ENCODE peak calls at places on chromosomes 12 and 14, in nine cellular contexts. One of them, this sample, is unnamed.

GRCh38 chr14:40354754-40355153 is 922.5 kb upstream of the FBXO33 start:
- DNase-seq in frontal cortex: no peak
- DNase-seq in GM12891: no peak
- DNase-seq in Ammon's horn: no peak
- DNase-seq in stimulated activated CD4-positive, alpha-beta T cell treated with anti-CD3 and anti-CD28 coated beads, Interleukin-12 subunit alpha, Interleukin-12 subunit beta, amount 100 ng/mL, for 24 hours: no peak
- DNase-seq in stimulated activated effector memory CD8-positive, alpha-beta T cell treated with anti-CD3 and anti-CD28 coated beads, Interleukin-12 subunit alpha, Interleukin-12 subunit beta, amount 100 ng/mL, for 72 hours: no peak
- DNase-seq in activated naive CD8-positive, alpha-beta T cell treated with anti-CD3 and anti-CD28 coated beads, Interleukin-2, amount 50 U/mL, for 16 hours: no peak
- DNase-seq in activated naive CD4-positive, alpha-beta T cell treated with anti-CD3 and anti-CD28 coated beads, Interleukin-2, amount 50 U/mL, for 72 hours: no peak
- DNase-seq in fibroblast of the aortic adventitia: no peak
- DNase-seq in this sample: no peak

GRCh38 chr14:81855007-81855406 is 321.4 kb upstream of the SEL1L start:
- DNase-seq in activated naive CD4-positive, alpha-beta T cell treated with anti-CD3 and anti-CD28 coated beads, Interleukin-2, amount 50 U/mL, for 72 hours: no peak
- DNase-seq in frontal cortex: no peak
- DNase-seq in GM12891: no peak
- DNase-seq in stimulated activated effector memory CD8-positive, alpha-beta T cell treated with anti-CD3 and anti-CD28 coated beads, Interleukin-12 subunit alpha, Interleukin-12 subunit beta, amount 100 ng/mL, for 72 hours: no peak
- DNase-seq in stimulated activated CD4-positive, alpha-beta T cell treated with anti-CD3 and anti-CD28 coated beads, Interleukin-12 subunit alpha, Interleukin-12 subunit beta, amount 100 ng/mL, for 24 hours: no peak
- DNase-seq in activated naive CD8-positive, alpha-beta T cell treated with anti-CD3 and anti-CD28 coated beads, Interleukin-2, amount 50 U/mL, for 16 hours: no peak
- DNase-seq in Ammon's horn: no peak
- DNase-seq in fibroblast of the aortic adventitia: no peak
- DNase-seq in this sample: no peak

GRCh38 chr14:99565383-99565782 is 38.6 kb downstream of the CCDC85C start:
- DNase-seq in GM12891: no peak
- DNase-seq in fibroblast of the aortic adventitia: no peak
- DNase-seq in stimulated activated CD4-positive, alpha-beta T cell treated with anti-CD3 and anti-CD28 coated beads, Interleukin-12 subunit alpha, Interleukin-12 subunit beta, amount 100 ng/mL, for 24 hours: no peak
- DNase-seq in Ammon's horn: no peak
- DNase-seq in stimulated activated effector memory CD8-positive, alpha-beta T cell treated with anti-CD3 and anti-CD28 coated beads, Interleukin-12 subunit alpha, Interleukin-12 subunit beta, amount 100 ng/mL, for 72 hours: no peak
- DNase-seq in activated naive CD8-positive, alpha-beta T cell treated with anti-CD3 and anti-CD28 coated beads, Interleukin-2, amount 50 U/mL, for 16 hours: no peak
- DNase-seq in activated naive CD4-positive, alpha-beta T cell treated with anti-CD3 and anti-CD28 coated beads, Interleukin-2, amount 50 U/mL, for 72 hours: no peak
- DNase-seq in frontal cortex: no peak
- DNase-seq in this sample: no peak

GRCh38 chr12:122749569-122750332 is 2.9 kb upstream of the DENR start:
- DNase-seq in Ammon's horn: no peak
- DNase-seq in stimulated activated effector memory CD8-positive, alpha-beta T cell treated with anti-CD3 and anti-CD28 coated beads, Interleukin-12 subunit alpha, Interleukin-12 subunit beta, amount 100 ng/mL, for 72 hours: no peak
- DNase-seq in GM12891: no peak
- DNase-seq in stimulated activated CD4-positive, alpha-beta T cell treated with anti-CD3 and anti-CD28 coated beads, Interleukin-12 subunit alpha, Interleukin-12 subunit beta, amount 100 ng/mL, for 24 hours: no peak
- DNase-seq in activated naive CD4-positive, alpha-beta T cell treated with anti-CD3 and anti-CD28 coated beads, Interleukin-2, amount 50 U/mL, for 72 hours: no peak
- DNase-seq in fibroblast of the aortic adventitia: no peak
- DNase-seq in activated naive CD8-positive, alpha-beta T cell treated with anti-CD3 and anti-CD28 coated beads, Interleukin-2, amount 50 U/mL, for 16 hours: no peak
- DNase-seq in frontal cortex: no peak
- DNase-seq in this sample: peak

GRCh38 chr12:27185234-27186045 is 58.6 kb upstream of the STK38L start:
- DNase-seq in frontal cortex: no peak
- DNase-seq in stimulated activated effector memory CD8-positive, alpha-beta T cell treated with anti-CD3 and anti-CD28 coated beads, Interleukin-12 subunit alpha, Interleukin-12 subunit beta, amount 100 ng/mL, for 72 hours: no peak
- DNase-seq in activated naive CD8-positive, alpha-beta T cell treated with anti-CD3 and anti-CD28 coated beads, Interleukin-2, amount 50 U/mL, for 16 hours: no peak
- DNase-seq in GM12891: no peak
- DNase-seq in activated naive CD4-positive, alpha-beta T cell treated with anti-CD3 and anti-CD28 coated beads, Interleukin-2, amount 50 U/mL, for 72 hours: no peak
- DNase-seq in Ammon's horn: no peak
- DNase-seq in fibroblast of the aortic adventitia: peak
- DNase-seq in stimulated activated CD4-positive, alpha-beta T cell treated with anti-CD3 and anti-CD28 coated beads, Interleukin-12 subunit alpha, Interleukin-12 subunit beta, amount 100 ng/mL, for 24 hours: no peak
- DNase-seq in this sample: no peak

GRCh38 chr12:121748571-121749265 is 36.2 kb downstream of the TMEM120B start:
- DNase-seq in frontal cortex: no peak
- DNase-seq in GM12891: no peak
- DNase-seq in fibroblast of the aortic adventitia: peak
- DNase-seq in stimulated activated effector memory CD8-positive, alpha-beta T cell treated with anti-CD3 and anti-CD28 coated beads, Interleukin-12 subunit alpha, Interleukin-12 subunit beta, amount 100 ng/mL, for 72 hours: no peak
- DNase-seq in activated naive CD4-positive, alpha-beta T cell treated with anti-CD3 and anti-CD28 coated beads, Interleukin-2, amount 50 U/mL, for 72 hours: no peak
- DNase-seq in stimulated activated CD4-positive, alpha-beta T cell treated with anti-CD3 and anti-CD28 coated beads, Interleukin-12 subunit alpha, Interleukin-12 subunit beta, amount 100 ng/mL, for 24 hours: no peak
- DNase-seq in Ammon's horn: no peak
- DNase-seq in activated naive CD8-positive, alpha-beta T cell treated with anti-CD3 and anti-CD28 coated beads, Interleukin-2, amount 50 U/mL, for 16 hours: no peak
- DNase-seq in this sample: peak

GRCh38 chr12:5102261-5102789 is 58.6 kb downstream of the KCNA5 start:
- DNase-seq in frontal cortex: no peak
- DNase-seq in Ammon's horn: no peak
- DNase-seq in GM12891: no peak
- DNase-seq in stimulated activated effector memory CD8-positive, alpha-beta T cell treated with anti-CD3 and anti-CD28 coated beads, Interleukin-12 subunit alpha, Interleukin-12 subunit beta, amount 100 ng/mL, for 72 hours: no peak
- DNase-seq in activated naive CD8-positive, alpha-beta T cell treated with anti-CD3 and anti-CD28 coated beads, Interleukin-2, amount 50 U/mL, for 16 hours: no peak
- DNase-seq in stimulated activated CD4-positive, alpha-beta T cell treated with anti-CD3 and anti-CD28 coated beads, Interleukin-12 subunit alpha, Interleukin-12 subunit beta, amount 100 ng/mL, for 24 hours: no peak
- DNase-seq in fibroblast of the aortic adventitia: peak
- DNase-seq in activated naive CD4-positive, alpha-beta T cell treated with anti-CD3 and anti-CD28 coated beads, Interleukin-2, amount 50 U/mL, for 72 hours: no peak
- DNase-seq in this sample: no peak

GRCh38 chr14:50383618-50384225 is 13.0 kb downstream of the CDKL1 start:
- DNase-seq in activated naive CD8-positive, alpha-beta T cell treated with anti-CD3 and anti-CD28 coated beads, Interleukin-2, amount 50 U/mL, for 16 hours: no peak
- DNase-seq in fibroblast of the aortic adventitia: no peak
- DNase-seq in GM12891: no peak
- DNase-seq in activated naive CD4-positive, alpha-beta T cell treated with anti-CD3 and anti-CD28 coated beads, Interleukin-2, amount 50 U/mL, for 72 hours: no peak
- DNase-seq in stimulated activated CD4-positive, alpha-beta T cell treated with anti-CD3 and anti-CD28 coated beads, Interleukin-12 subunit alpha, Interleukin-12 subunit beta, amount 100 ng/mL, for 24 hours: no peak
- DNase-seq in stimulated activated effector memory CD8-positive, alpha-beta T cell treated with anti-CD3 and anti-CD28 coated beads, Interleukin-12 subunit alpha, Interleukin-12 subunit beta, amount 100 ng/mL, for 72 hours: no peak
- DNase-seq in frontal cortex: no peak
- DNase-seq in Ammon's horn: no peak
- DNase-seq in this sample: no peak

GRCh38 chr14:28012629-28013415 is 753.8 kb upstream of the FOXG1 start:
- DNase-seq in activated naive CD8-positive, alpha-beta T cell treated with anti-CD3 and anti-CD28 coated beads, Interleukin-2, amount 50 U/mL, for 16 hours: no peak
- DNase-seq in Ammon's horn: no peak
- DNase-seq in activated naive CD4-positive, alpha-beta T cell treated with anti-CD3 and anti-CD28 coated beads, Interleukin-2, amount 50 U/mL, for 72 hours: no peak
- DNase-seq in GM12891: no peak
- DNase-seq in stimulated activated effector memory CD8-positive, alpha-beta T cell treated with anti-CD3 and anti-CD28 coated beads, Interleukin-12 subunit alpha, Interleukin-12 subunit beta, amount 100 ng/mL, for 72 hours: no peak
- DNase-seq in stimulated activated CD4-positive, alpha-beta T cell treated with anti-CD3 and anti-CD28 coated beads, Interleukin-12 subunit alpha, Interleukin-12 subunit beta, amount 100 ng/mL, for 24 hours: no peak
- DNase-seq in fibroblast of the aortic adventitia: no peak
- DNase-seq in frontal cortex: no peak
- DNase-seq in this sample: peak

GRCh38 chr12:84822541-84822940 is 90.1 kb downstream of the SLC6A15 start:
- DNase-seq in stimulated activated CD4-positive, alpha-beta T cell treated with anti-CD3 and anti-CD28 coated beads, Interleukin-12 subunit alpha, Interleukin-12 subunit beta, amount 100 ng/mL, for 24 hours: no peak
- DNase-seq in Ammon's horn: no peak
- DNase-seq in frontal cortex: no peak
- DNase-seq in GM12891: no peak
- DNase-seq in fibroblast of the aortic adventitia: no peak
- DNase-seq in stimulated activated effector memory CD8-positive, alpha-beta T cell treated with anti-CD3 and anti-CD28 coated beads, Interleukin-12 subunit alpha, Interleukin-12 subunit beta, amount 100 ng/mL, for 72 hours: no peak
- DNase-seq in activated naive CD4-positive, alpha-beta T cell treated with anti-CD3 and anti-CD28 coated beads, Interleukin-2, amount 50 U/mL, for 72 hours: no peak
- DNase-seq in activated naive CD8-positive, alpha-beta T cell treated with anti-CD3 and anti-CD28 coated beads, Interleukin-2, amount 50 U/mL, for 16 hours: no peak
- DNase-seq in this sample: no peak

GRCh38 chr14:102317564-102318248 is 1.8 kb upstream of the ZNF839 start:
- DNase-seq in stimulated activated effector memory CD8-positive, alpha-beta T cell treated with anti-CD3 and anti-CD28 coated beads, Interleukin-12 subunit alpha, Interleukin-12 subunit beta, amount 100 ng/mL, for 72 hours: no peak
- DNase-seq in Ammon's horn: peak
- DNase-seq in GM12891: no peak
- DNase-seq in stimulated activated CD4-positive, alpha-beta T cell treated with anti-CD3 and anti-CD28 coated beads, Interleukin-12 subunit alpha, Interleukin-12 subunit beta, amount 100 ng/mL, for 24 hours: no peak
- DNase-seq in fibroblast of the aortic adventitia: no peak
- DNase-seq in frontal cortex: no peak
- DNase-seq in activated naive CD8-positive, alpha-beta T cell treated with anti-CD3 and anti-CD28 coated beads, Interleukin-2, amount 50 U/mL, for 16 hours: no peak
- DNase-seq in activated naive CD4-positive, alpha-beta T cell treated with anti-CD3 and anti-CD28 coated beads, Interleukin-2, amount 50 U/mL, for 72 hours: no peak
- DNase-seq in this sample: peak

GRCh38 chr12:78096909-78097597 is 266.4 kb downstream of the NAV3 start:
- DNase-seq in activated naive CD8-positive, alpha-beta T cell treated with anti-CD3 and anti-CD28 coated beads, Interleukin-2, amount 50 U/mL, for 16 hours: no peak
- DNase-seq in GM12891: no peak
- DNase-seq in stimulated activated effector memory CD8-positive, alpha-beta T cell treated with anti-CD3 and anti-CD28 coated beads, Interleukin-12 subunit alpha, Interleukin-12 subunit beta, amount 100 ng/mL, for 72 hours: no peak
- DNase-seq in Ammon's horn: peak
- DNase-seq in frontal cortex: peak
- DNase-seq in stimulated activated CD4-positive, alpha-beta T cell treated with anti-CD3 and anti-CD28 coated beads, Interleukin-12 subunit alpha, Interleukin-12 subunit beta, amount 100 ng/mL, for 24 hours: no peak
- DNase-seq in activated naive CD4-positive, alpha-beta T cell treated with anti-CD3 and anti-CD28 coated beads, Interleukin-2, amount 50 U/mL, for 72 hours: no peak
- DNase-seq in fibroblast of the aortic adventitia: peak
- DNase-seq in this sample: peak

GRCh38 chr12:55629058-55629841 is 7.4 kb upstream of the OR10P1 start:
- DNase-seq in frontal cortex: no peak
- DNase-seq in stimulated activated CD4-positive, alpha-beta T cell treated with anti-CD3 and anti-CD28 coated beads, Interleukin-12 subunit alpha, Interleukin-12 subunit beta, amount 100 ng/mL, for 24 hours: no peak
- DNase-seq in activated naive CD8-positive, alpha-beta T cell treated with anti-CD3 and anti-CD28 coated beads, Interleukin-2, amount 50 U/mL, for 16 hours: no peak
- DNase-seq in activated naive CD4-positive, alpha-beta T cell treated with anti-CD3 and anti-CD28 coated beads, Interleukin-2, amount 50 U/mL, for 72 hours: no peak
- DNase-seq in fibroblast of the aortic adventitia: no peak
- DNase-seq in Ammon's horn: no peak
- DNase-seq in stimulated activated effector memory CD8-positive, alpha-beta T cell treated with anti-CD3 and anti-CD28 coated beads, Interleukin-12 subunit alpha, Interleukin-12 subunit beta, amount 100 ng/mL, for 72 hours: no peak
- DNase-seq in GM12891: no peak
- DNase-seq in this sample: no peak

GRCh38 chr12:6271281-6271680 is 39.2 kb upstream of the PLEKHG6 start:
- DNase-seq in Ammon's horn: no peak
- DNase-seq in activated naive CD8-positive, alpha-beta T cell treated with anti-CD3 and anti-CD28 coated beads, Interleukin-2, amount 50 U/mL, for 16 hours: no peak
- DNase-seq in stimulated activated CD4-positive, alpha-beta T cell treated with anti-CD3 and anti-CD28 coated beads, Interleukin-12 subunit alpha, Interleukin-12 subunit beta, amount 100 ng/mL, for 24 hours: no peak
- DNase-seq in GM12891: no peak
- DNase-seq in stimulated activated effector memory CD8-positive, alpha-beta T cell treated with anti-CD3 and anti-CD28 coated beads, Interleukin-12 subunit alpha, Interleukin-12 subunit beta, amount 100 ng/mL, for 72 hours: no peak
- DNase-seq in activated naive CD4-positive, alpha-beta T cell treated with anti-CD3 and anti-CD28 coated beads, Interleukin-2, amount 50 U/mL, for 72 hours: no peak
- DNase-seq in fibroblast of the aortic adventitia: no peak
- DNase-seq in frontal cortex: no peak
- DNase-seq in this sample: no peak

GRCh38 chr14:63203618-63204406 is 431 bp upstream of the RHOJ start:
- DNase-seq in activated naive CD8-positive, alpha-beta T cell treated with anti-CD3 and anti-CD28 coated beads, Interleukin-2, amount 50 U/mL, for 16 hours: no peak
- DNase-seq in stimulated activated effector memory CD8-positive, alpha-beta T cell treated with anti-CD3 and anti-CD28 coated beads, Interleukin-12 subunit alpha, Interleukin-12 subunit beta, amount 100 ng/mL, for 72 hours: no peak
- DNase-seq in stimulated activated CD4-positive, alpha-beta T cell treated with anti-CD3 and anti-CD28 coated beads, Interleukin-12 subunit alpha, Interleukin-12 subunit beta, amount 100 ng/mL, for 24 hours: no peak
- DNase-seq in frontal cortex: peak
- DNase-seq in fibroblast of the aortic adventitia: peak
- DNase-seq in activated naive CD4-positive, alpha-beta T cell treated with anti-CD3 and anti-CD28 coated beads, Interleukin-2, amount 50 U/mL, for 72 hours: no peak
- DNase-seq in Ammon's horn: peak
- DNase-seq in GM12891: no peak
- DNase-seq in this sample: no peak

GRCh38 chr14:36455241-36455627 is 64.8 kb downstream of the NKX2-1 start:
- DNase-seq in activated naive CD4-positive, alpha-beta T cell treated with anti-CD3 and anti-CD28 coated beads, Interleukin-2, amount 50 U/mL, for 72 hours: no peak
- DNase-seq in stimulated activated CD4-positive, alpha-beta T cell treated with anti-CD3 and anti-CD28 coated beads, Interleukin-12 subunit alpha, Interleukin-12 subunit beta, amount 100 ng/mL, for 24 hours: no peak
- DNase-seq in fibroblast of the aortic adventitia: no peak
- DNase-seq in Ammon's horn: no peak
- DNase-seq in stimulated activated effector memory CD8-positive, alpha-beta T cell treated with anti-CD3 and anti-CD28 coated beads, Interleukin-12 subunit alpha, Interleukin-12 subunit beta, amount 100 ng/mL, for 72 hours: no peak
- DNase-seq in activated naive CD8-positive, alpha-beta T cell treated with anti-CD3 and anti-CD28 coated beads, Interleukin-2, amount 50 U/mL, for 16 hours: no peak
- DNase-seq in frontal cortex: no peak
- DNase-seq in GM12891: no peak
- DNase-seq in this sample: no peak